ENCODE peak calls at places on chromosomes 4 and X, in eight cellular contexts. D, I, L, Y, W, Z, K and A are unnamed samples.

GRCh38 chr4:76233534-76233933 is 18.0 kb upstream of the FAM47E start:
- DNase-seq in D (no peak), I (no peak), L (no peak), Y (no peak), W (no peak), Z (no peak), K (peak; percentile 13), A (peak; percentile 38)

GRCh38 chrX:26008042-26008441 is 130.1 kb upstream of the MAGEB18 start:
- DNase-seq in D (no peak), I (no peak), L (no peak), Y (no peak), W (no peak), Z (no peak), K (no peak), A (no peak)

GRCh38 chr4:186020793-186021407 is 48.1 kb upstream of the TLR3 start:
- DNase-seq in D (no peak), I (no peak), L (no peak), Y (no peak), W (no peak), Z (no peak), K (no peak), A (no peak)

GRCh38 chr4:138450546-138450945 is 208.4 kb upstream of the SLC7A11 start:
- DNase-seq in D (no peak), I (no peak), L (no peak), Y (no peak), W (no peak), Z (no peak), K (no peak), A (no peak)

GRCh38 chr4:90071289-90072235 is 55.6 kb upstream of the CCSER1 start:
- DNase-seq in D (no peak), I (no peak), L (no peak), Y (no peak), W (no peak), Z (no peak), K (no peak), A (no peak)

GRCh38 chrX:120672389-120672788 is 42.5 kb upstream of the C1GALT1C1 start:
- DNase-seq in D (no peak), I (no peak), L (no peak), Y (no peak), W (peak; percentile 40), Z (no peak), K (peak; percentile 64), A (no peak)

GRCh38 chrX:100410901-100411801 is 1.1 kb upstream of the PCDH19 start:
- DNase-seq in D (no peak), I (peak; percentile 58), L (no peak), Y (no peak), W (no peak), Z (no peak), K (no peak), A (no peak)

GRCh38 chr4:38241541-38241940 is 281.3 kb downstream of the PTTG2 start:
- DNase-seq in D (no peak), I (no peak), L (no peak), Y (no peak), W (no peak), Z (no peak), K (no peak), A (no peak)

GRCh38 chrX:134736351-134736750 is 78.1 kb upstream of the PLAC1 start:
- DNase-seq in D (no peak), I (no peak), L (no peak), Y (no peak), W (no peak), Z (no peak), K (no peak), A (no peak)

GRCh38 chrX:113001836-113002235 is 161.2 kb upstream of the AMOT start:
- DNase-seq in D (no peak), I (no peak), L (no peak), Y (no peak), W (no peak), Z (no peak), K (no peak), A (no peak)

GRCh38 chrX:437636-438390 is 51.1 kb upstream of the PPP2R3B start:
- DNase-seq in D (no peak), I (no peak), L (no peak), Y (no peak), W (no peak), Z (no peak), K (no peak), A (no peak)

GRCh38 chrX:13110427-13111324 is 66.3 kb upstream of the FAM9C start:
- DNase-seq in D (peak; percentile 27), I (no peak), L (no peak), Y (no peak), W (peak; percentile 46), Z (no peak), K (peak; percentile 90), A (no peak)

GRCh38 chr4:112167790-112168189 is 22.5 kb downstream of the FAM241A start:
- DNase-seq in D (peak; percentile 55), I (no peak), L (no peak), Y (no peak), W (no peak), Z (no peak), K (no peak), A (no peak)